ENCODE peak calls at places on chromosome 14, in five cellular contexts. Y is CD8-positive, alpha-beta memory T cell; Q is bronchial epithelial cell; C is naive thymus-derived CD4-positive, alpha-beta T cell; R is tibial artery. A is an unnamed sample.

GRCh38 chr14:54177861-54178591 is 218.8 kb upstream of the CDKN3 start:
- DNase-seq in Y (no peak), Q (no peak), C (no peak), R (no peak), A (no peak)

GRCh38 chr14:71214241-71214640 is 307.0 kb downstream of the PCNX1 start:
- DNase-seq in Y (no peak), Q (no peak), C (no peak), R (no peak), A (no peak)

GRCh38 chr14:89291351-89291940 is 125.6 kb downstream of the FOXN3 start:
- DNase-seq in Y (no peak), Q (no peak), C (no peak), R (no peak), A (no peak)

GRCh38 chr14:32225378-32225920 is 22.4 kb upstream of the RNU6-8 start:
- DNase-seq in Y (no peak), Q (no peak), C (no peak), R (no peak), A (no peak)

GRCh38 chr14:41449057-41449456 is 157.6 kb upstream of the LRFN5 start:
- DNase-seq in Y (no peak), Q (peak; percentile 0), C (no peak), R (no peak), A (no peak)

GRCh38 chr14:68685419-68686211 is 107.3 kb downstream of the ZFP36L1 start:
- DNase-seq in Y (peak; percentile 94), Q (peak; percentile 98), C (peak; percentile 74), R (no peak), A (peak; percentile 76)

GRCh38 chr14:95774265-95775160 is 60.6 kb upstream of the TCL1A start:
- DNase-seq in Y (no peak), Q (peak; percentile 26), C (peak; percentile 38), R (peak; percentile 50), A (peak; percentile 23)

GRCh38 chr14:57266060-57266459 is 2.6 kb downstream of the EXOC5 start:
- DNase-seq in Y (no peak), Q (no peak), C (no peak), R (no peak), A (no peak)

GRCh38 chr14:90808759-90809529 is 7.3 kb downstream of the TTC7B start:
- DNase-seq in Y (no peak), Q (no peak), C (no peak), R (no peak), A (no peak)

DNA sequence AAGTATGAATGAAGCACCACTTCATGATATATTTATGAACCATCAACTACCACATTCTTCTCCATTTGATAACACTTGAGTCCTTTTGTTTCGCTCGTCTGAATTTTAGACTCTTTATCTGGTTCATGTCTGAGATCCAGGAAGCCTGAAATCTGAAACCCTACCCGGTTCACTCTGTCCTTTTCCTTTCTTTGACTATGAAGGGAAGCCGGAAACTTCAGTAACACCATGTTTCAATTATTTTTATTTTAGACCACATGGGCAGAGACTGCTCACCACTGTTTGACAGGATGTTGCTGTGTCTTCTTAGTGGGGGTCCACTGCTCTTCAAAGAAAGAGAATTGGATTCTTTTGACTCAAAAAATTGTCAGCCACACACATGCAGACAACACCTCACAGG is 332.0 kb upstream of the FLRT2 start:
- DNase-seq in Y (no peak), Q (no peak), C (no peak), R (no peak), A (no peak)
- H3K4me3 ChIP-seq in Y (no peak overlapping the region), Q (no peak overlapping the region), C (no peak overlapping the region), R (no peak overlapping the region), A (no peak overlapping the region)

GRCh38 chr14:22493753-22494152 is 95.3 kb downstream of the DAD1 start:
- DNase-seq in Y (no peak), Q (no peak), C (no peak), R (no peak), A (no peak)
- H3K36me3 ChIP-seq in Y (no peaks in the 10 kb centered on the region), Q (no peaks in the 10 kb centered on the region), C (no peaks in the 10 kb centered on the region), R (no peaks in the 10 kb centered on the region), A (no peaks in the 10 kb centered on the region)

DNA sequence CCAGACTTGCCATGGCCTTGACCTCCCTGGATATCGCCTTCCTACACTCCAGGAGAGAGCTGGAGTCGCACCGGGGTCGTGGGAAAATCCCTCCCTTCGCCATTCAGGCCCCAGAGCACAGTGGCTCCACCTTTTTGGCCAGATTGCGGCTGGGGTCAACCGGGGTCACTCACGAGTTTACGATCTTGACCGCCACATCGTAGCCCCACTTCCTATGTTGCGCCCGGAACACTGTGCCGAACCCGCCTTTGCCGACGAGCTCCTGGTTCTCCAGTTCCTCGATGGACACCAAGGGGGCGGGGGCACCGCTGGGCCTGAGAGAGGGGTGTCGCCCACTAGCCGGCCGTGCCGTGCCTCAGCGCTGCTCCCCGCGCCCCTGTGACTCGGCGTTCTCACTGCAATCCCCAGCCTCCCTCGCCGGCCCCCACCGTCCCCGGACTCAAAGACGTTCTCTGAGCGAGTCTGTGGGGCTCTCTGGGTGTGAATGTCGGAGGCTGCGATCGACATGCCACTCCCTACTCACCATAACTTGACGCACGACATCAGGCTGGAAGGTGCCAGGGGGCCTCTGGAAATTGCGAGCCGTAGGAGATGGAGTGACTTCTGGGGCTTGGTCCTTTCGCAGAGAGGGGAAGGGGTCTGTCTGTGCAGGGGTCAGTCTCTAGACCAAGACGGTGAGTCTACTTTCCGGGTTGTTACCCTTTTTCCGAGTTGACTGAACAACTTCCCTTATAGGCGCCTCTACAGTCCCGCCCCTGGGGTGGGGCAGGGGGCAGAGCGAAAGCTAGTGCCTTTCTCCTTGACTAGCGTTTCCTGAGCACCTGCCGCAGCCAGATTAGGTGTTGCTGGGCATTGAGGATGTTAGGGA is at the start of gene RIPK3:
- DNase-seq in Y (peak; percentile 75), Q (peak; percentile 46), C (peak; percentile 69), R (peak; percentile 51), A (peak; percentile 50)
- H3K4me3 ChIP-seq in Y (peak within 1 kb of the TSS; percentile 92), Q (peak within 1 kb of the TSS; percentile 48), C (peak within 1 kb of the TSS; percentile 96), R (peak within 1 kb of the TSS; percentile 41), A (peak within 1 kb of the TSS; percentile 76)

GRCh38 chr14:74289801-74290200 is 12.9 kb downstream of the ABCD4 start:
- DNase-seq in Y (no peak), Q (no peak), C (no peak), R (no peak), A (no peak)

GRCh38 chr14:74290415-74290814 is 12.3 kb downstream of the ABCD4 start:
- DNase-seq in Y (no peak), Q (peak; percentile 22), C (no peak), R (no peak), A (no peak)

GRCh38 chr14:74281069-74281468 is 21.7 kb downstream of the ABCD4 start:
- DNase-seq in Y (no peak), Q (no peak), C (no peak), R (no peak), A (no peak)

GRCh38 chr14:74292061-74292460 is 10.7 kb downstream of the ABCD4 start:
- DNase-seq in Y (no peak), Q (no peak), C (no peak), R (no peak), A (no peak)

GRCh38 chr14:74286736-74287135 is 16.0 kb downstream of the ABCD4 start:
- DNase-seq in Y (no peak), Q (no peak), C (no peak), R (no peak), A (no peak)
- H3K36me3 ChIP-seq in Y (peaks cover 19% of the 10 kb centered on the region), Q (peaks cover 23% of the 10 kb centered on the region), C (peaks cover 5% of the 10 kb centered on the region), R (peaks cover 95% of the 10 kb centered on the region), A (peaks cover 56% of the 10 kb centered on the region)

GRCh38 chr14:100586520-100587247 is 533 bp downstream of the BEGAIN start:
- DNase-seq in Y (peak; percentile 40), Q (peak; percentile 65), C (peak; percentile 65), R (no peak), A (no peak)

GRCh38 chr14:100587763-100588411 is 670 bp upstream of the BEGAIN start:
- DNase-seq in Y (no peak), Q (no peak), C (no peak), R (no peak), A (no peak)

GRCh38 chr14:100586153-100586519 is 1.1 kb downstream of the BEGAIN start:
- DNase-seq in Y (peak; percentile 41), Q (no peak), C (no peak), R (no peak), A (no peak)

GRCh38 chr14:100588671-100589070 is 1.5 kb upstream of the BEGAIN start:
- DNase-seq in Y (no peak), Q (no peak), C (no peak), R (no peak), A (no peak)

GRCh38 chr14:100587248-100587762 is at the start of gene BEGAIN:
- DNase-seq in Y (no peak), Q (no peak), C (no peak), R (no peak), A (no peak)
- H3K4me3 ChIP-seq in Y (peak within 1 kb of the TSS; percentile 39), Q (peak within 1 kb of the TSS; percentile 49), C (peak within 1 kb of the TSS; percentile 27), R (peak within 1 kb of the TSS; percentile 21), A (peak within 1 kb of the TSS; percentile 58)

GRCh38 chr14:21352587-21352986 is 31.2 kb downstream of the SUPT16H start:
- DNase-seq in Y (no peak), Q (no peak), C (no peak), R (no peak), A (no peak)

GRCh38 chr14:21350539-21350938 is 33.3 kb downstream of the SUPT16H start:
- DNase-seq in Y (no peak), Q (no peak), C (no peak), R (no peak), A (no peak)

GRCh38 chr14:21356511-21356910 is 27.3 kb downstream of the SUPT16H start:
- DNase-seq in Y (no peak), Q (no peak), C (no peak), R (no peak), A (no peak)
- H3K36me3 ChIP-seq in Y (peaks cover 62% of the 10 kb centered on the region), Q (peaks cover 28% of the 10 kb centered on the region), C (peaks cover 46% of the 10 kb centered on the region), R (peaks cover 97% of the 10 kb centered on the region), A (peaks cover 77% of the 10 kb centered on the region)

GRCh38 chr14:92601757-92602417 is 88.3 kb downstream of the RIN3 start:
- DNase-seq in Y (no peak), Q (no peak), C (no peak), R (peak; percentile 30), A (no peak)

GRCh38 chr14:92601131-92601710 is 87.6 kb downstream of the RIN3 start:
- DNase-seq in Y (no peak), Q (no peak), C (no peak), R (no peak), A (no peak)

GRCh38 chr14:92605274-92605940 is 91.8 kb downstream of the RIN3 start:
- DNase-seq in Y (no peak), Q (no peak), C (no peak), R (no peak), A (no peak)

GRCh38 chr14:92600318-92601053 is 86.9 kb downstream of the RIN3 start:
- DNase-seq in Y (no peak), Q (peak; percentile 82), C (no peak), R (no peak), A (no peak)

DNA sequence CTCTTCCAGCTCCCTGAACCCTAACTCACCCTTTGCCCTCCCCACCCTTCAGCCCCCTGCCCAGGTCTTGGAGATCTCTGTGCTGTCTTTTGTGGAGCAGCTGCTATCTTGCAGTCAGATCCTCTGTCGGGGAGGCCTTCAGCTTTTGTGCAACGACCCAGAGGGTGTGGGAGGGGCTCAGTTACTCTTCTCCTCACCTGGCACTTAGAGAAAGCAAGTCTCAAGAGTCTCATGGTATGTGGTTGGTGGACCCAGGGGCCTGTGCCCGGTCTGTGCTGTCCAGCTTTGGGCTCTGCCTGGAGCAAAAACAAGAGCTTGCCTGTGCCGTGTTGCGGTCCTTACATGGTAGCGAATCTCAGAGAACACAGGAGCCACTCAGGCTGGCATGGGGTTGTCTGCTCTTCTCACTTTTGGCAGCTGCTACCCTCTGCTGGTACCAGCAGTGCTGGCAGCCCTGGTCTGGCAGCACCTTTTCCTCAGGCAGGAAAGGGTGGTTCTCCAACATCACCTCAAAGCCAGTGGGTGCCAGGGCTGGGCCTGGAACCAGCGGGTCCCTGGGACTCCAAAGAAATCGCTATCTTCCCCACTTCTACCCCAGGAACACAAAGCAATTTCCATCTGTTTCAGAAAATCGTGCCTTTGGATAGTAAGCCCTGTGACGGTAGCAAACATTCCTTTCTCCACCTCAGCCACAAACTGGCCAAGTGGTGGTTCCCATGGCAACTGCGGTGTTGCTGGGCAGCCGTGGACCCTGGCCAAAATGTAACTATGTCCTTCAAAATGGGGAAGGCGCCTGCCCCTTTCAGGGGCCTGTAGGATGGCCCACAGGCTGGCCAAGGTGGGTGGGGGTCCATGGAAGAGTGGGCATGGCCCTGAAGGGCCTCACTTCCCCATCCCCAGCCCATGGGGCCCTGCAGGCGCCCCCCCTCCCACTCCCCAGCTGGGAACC is 90.0 kb downstream of the RIN3 start:
- DNase-seq in Y (peak; percentile 69), Q (peak; percentile 29), C (no peak), R (peak; percentile 51), A (no peak)
- H3K4me3 ChIP-seq in Y (peak overlapping the region; percentile 34), Q (no peak overlapping the region), C (no peak overlapping the region), R (no peak overlapping the region), A (no peak overlapping the region)

A was measured in effector memory CD4-positive, alpha-beta T cell.